ENCODE peak calls at places on chromosomes 6 and 20, in five cellular contexts. One of them, this sample, is unnamed.
A peak's percentile ranks its signal among the peaks of the same experiment; 100 is the strongest.

GRCh38 chr20:50321797-50322480 is 131.3 kb downstream of the CEBPB start:
- DNase-seq in choroid plexus epithelial cell: peak; percentile 70
- DNase-seq in effector CD4-positive, alpha-beta T cell: no peak
- DNase-seq in BE2C: no peak
- DNase-seq in activated CD4-positive, alpha-beta memory T cell treated with anti-CD3 and anti-CD28 coated beads for 36 hours: no peak
- DNase-seq in this sample: no peak

GRCh38 chr6:12534454-12534853 is 182.1 kb upstream of the PHACTR1 start:
- DNase-seq in choroid plexus epithelial cell: no peak
- DNase-seq in effector CD4-positive, alpha-beta T cell: no peak
- DNase-seq in BE2C: no peak
- DNase-seq in activated CD4-positive, alpha-beta memory T cell treated with anti-CD3 and anti-CD28 coated beads for 36 hours: no peak
- DNase-seq in this sample: no peak

GRCh38 chr6:10407018-10407673 is 7.7 kb downstream of the TFAP2A start:
- DNase-seq in choroid plexus epithelial cell: no peak
- DNase-seq in effector CD4-positive, alpha-beta T cell: no peak
- DNase-seq in BE2C: no peak
- DNase-seq in activated CD4-positive, alpha-beta memory T cell treated with anti-CD3 and anti-CD28 coated beads for 36 hours: no peak
- DNase-seq in this sample: no peak

GRCh38 chr6:37011656-37012378 is 6.4 kb downstream of the FGD2 start:
- DNase-seq in choroid plexus epithelial cell: peak; percentile 94
- DNase-seq in effector CD4-positive, alpha-beta T cell: no peak
- DNase-seq in BE2C: no peak
- DNase-seq in activated CD4-positive, alpha-beta memory T cell treated with anti-CD3 and anti-CD28 coated beads for 36 hours: no peak
- DNase-seq in this sample: no peak

GRCh38 chr20:34260208-34260942 is 19.2 kb downstream of the ASIP start:
- DNase-seq in choroid plexus epithelial cell: no peak
- DNase-seq in effector CD4-positive, alpha-beta T cell: no peak
- DNase-seq in BE2C: no peak
- DNase-seq in activated CD4-positive, alpha-beta memory T cell treated with anti-CD3 and anti-CD28 coated beads for 36 hours: no peak
- DNase-seq in this sample: no peak

GRCh38 chr6:46651006-46651405 is 1.6 kb downstream of the CYP39A1 start:
- DNase-seq in choroid plexus epithelial cell: peak; percentile 5
- DNase-seq in effector CD4-positive, alpha-beta T cell: no peak
- DNase-seq in BE2C: no peak
- DNase-seq in activated CD4-positive, alpha-beta memory T cell treated with anti-CD3 and anti-CD28 coated beads for 36 hours: no peak
- DNase-seq in this sample: no peak

GRCh38 chr6:35302604-35303218 is 5.1 kb downstream of the DEF6 start:
- DNase-seq in choroid plexus epithelial cell: peak; percentile 35
- DNase-seq in effector CD4-positive, alpha-beta T cell: peak; percentile 80
- DNase-seq in BE2C: no peak
- DNase-seq in activated CD4-positive, alpha-beta memory T cell treated with anti-CD3 and anti-CD28 coated beads for 36 hours: peak; percentile 96
- DNase-seq in this sample: peak; percentile 79

GRCh38 chr20:57560554-57561355 is at the start of gene PCK1:
- DNase-seq in choroid plexus epithelial cell: peak; percentile 46
- DNase-seq in effector CD4-positive, alpha-beta T cell: no peak
- DNase-seq in BE2C: peak; percentile 46
- DNase-seq in activated CD4-positive, alpha-beta memory T cell treated with anti-CD3 and anti-CD28 coated beads for 36 hours: no peak
- DNase-seq in this sample: no peak

GRCh38 chr20:54048489-54048888 is 21.9 kb downstream of the BCAS1 start:
- DNase-seq in choroid plexus epithelial cell: no peak
- DNase-seq in effector CD4-positive, alpha-beta T cell: no peak
- DNase-seq in BE2C: no peak
- DNase-seq in activated CD4-positive, alpha-beta memory T cell treated with anti-CD3 and anti-CD28 coated beads for 36 hours: no peak
- DNase-seq in this sample: no peak

GRCh38 chr20:46210672-46211330 is 92.7 kb downstream of the CD40 start:
- DNase-seq in choroid plexus epithelial cell: no peak
- DNase-seq in effector CD4-positive, alpha-beta T cell: no peak
- DNase-seq in BE2C: no peak
- DNase-seq in activated CD4-positive, alpha-beta memory T cell treated with anti-CD3 and anti-CD28 coated beads for 36 hours: no peak
- DNase-seq in this sample: no peak

GRCh38 chr6:137904822-137905617 is 38.0 kb downstream of the TNFAIP3 start:
- DNase-seq in choroid plexus epithelial cell: peak; percentile 36
- DNase-seq in effector CD4-positive, alpha-beta T cell: peak; percentile 20
- DNase-seq in BE2C: no peak
- DNase-seq in activated CD4-positive, alpha-beta memory T cell treated with anti-CD3 and anti-CD28 coated beads for 36 hours: peak; percentile 95
- DNase-seq in this sample: no peak

GRCh38 chr6:1316482-1317220 is 4.8 kb downstream of the FOXQ1 start:
- DNase-seq in choroid plexus epithelial cell: no peak
- DNase-seq in effector CD4-positive, alpha-beta T cell: no peak
- DNase-seq in BE2C: peak; percentile 31
- DNase-seq in activated CD4-positive, alpha-beta memory T cell treated with anti-CD3 and anti-CD28 coated beads for 36 hours: no peak
- DNase-seq in this sample: no peak

GRCh38 chr20:51277961-51278360 is 255.1 kb upstream of the KCNG1 start:
- DNase-seq in choroid plexus epithelial cell: no peak
- DNase-seq in effector CD4-positive, alpha-beta T cell: no peak
- DNase-seq in BE2C: no peak
- DNase-seq in activated CD4-positive, alpha-beta memory T cell treated with anti-CD3 and anti-CD28 coated beads for 36 hours: no peak
- DNase-seq in this sample: no peak

GRCh38 chr6:80886475-80886874 is 780.0 kb downstream of the BCKDHB start:
- DNase-seq in choroid plexus epithelial cell: no peak
- DNase-seq in effector CD4-positive, alpha-beta T cell: no peak
- DNase-seq in BE2C: no peak
- DNase-seq in activated CD4-positive, alpha-beta memory T cell treated with anti-CD3 and anti-CD28 coated beads for 36 hours: no peak
- DNase-seq in this sample: no peak

GRCh38 chr6:42099340-42100028 is 42.9 kb downstream of the C6orf132 start:
- DNase-seq in choroid plexus epithelial cell: peak; percentile 78
- DNase-seq in effector CD4-positive, alpha-beta T cell: no peak
- DNase-seq in BE2C: no peak
- DNase-seq in activated CD4-positive, alpha-beta memory T cell treated with anti-CD3 and anti-CD28 coated beads for 36 hours: peak; percentile 70
- DNase-seq in this sample: no peak

GRCh38 chr20:4064118-4064962 is 49.0 kb upstream of the RNF24 start:
- DNase-seq in choroid plexus epithelial cell: peak; percentile 91
- DNase-seq in effector CD4-positive, alpha-beta T cell: no peak
- DNase-seq in BE2C: peak; percentile 72
- DNase-seq in activated CD4-positive, alpha-beta memory T cell treated with anti-CD3 and anti-CD28 coated beads for 36 hours: no peak
- DNase-seq in this sample: no peak

GRCh38 chr20:49729780-49730179 is 16.1 kb upstream of the B4GALT5 start:
- DNase-seq in choroid plexus epithelial cell: peak; percentile 34
- DNase-seq in effector CD4-positive, alpha-beta T cell: no peak
- DNase-seq in BE2C: no peak
- DNase-seq in activated CD4-positive, alpha-beta memory T cell treated with anti-CD3 and anti-CD28 coated beads for 36 hours: no peak
- DNase-seq in this sample: no peak

GRCh38 chr6:2085657-2086056 is 159.7 kb downstream of the GMDS start:
- DNase-seq in choroid plexus epithelial cell: no peak
- DNase-seq in effector CD4-positive, alpha-beta T cell: no peak
- DNase-seq in BE2C: no peak
- DNase-seq in activated CD4-positive, alpha-beta memory T cell treated with anti-CD3 and anti-CD28 coated beads for 36 hours: no peak
- DNase-seq in this sample: no peak

GRCh38 chr6:111253999-111254778 is 166.9 kb downstream of the SLC16A10 start:
- DNase-seq in choroid plexus epithelial cell: no peak
- DNase-seq in effector CD4-positive, alpha-beta T cell: no peak
- DNase-seq in BE2C: no peak
- DNase-seq in activated CD4-positive, alpha-beta memory T cell treated with anti-CD3 and anti-CD28 coated beads for 36 hours: no peak
- DNase-seq in this sample: no peak

GRCh38 chr6:3061501-3061941 is 6.8 kb upstream of the RIPK1 start:
- DNase-seq in choroid plexus epithelial cell: peak; percentile 88
- DNase-seq in effector CD4-positive, alpha-beta T cell: no peak
- DNase-seq in BE2C: no peak
- DNase-seq in activated CD4-positive, alpha-beta memory T cell treated with anti-CD3 and anti-CD28 coated beads for 36 hours: peak; percentile 44
- DNase-seq in this sample: no peak

GRCh38 chr6:40743690-40744446 is 156.7 kb upstream of the LRFN2 start:
- DNase-seq in choroid plexus epithelial cell: no peak
- DNase-seq in effector CD4-positive, alpha-beta T cell: no peak
- DNase-seq in BE2C: no peak
- DNase-seq in activated CD4-positive, alpha-beta memory T cell treated with anti-CD3 and anti-CD28 coated beads for 36 hours: no peak
- DNase-seq in this sample: no peak

GRCh38 chr6:117536317-117536716 is 53.8 kb downstream of the DCBLD1 start:
- DNase-seq in choroid plexus epithelial cell: peak; percentile 82
- DNase-seq in effector CD4-positive, alpha-beta T cell: no peak
- DNase-seq in BE2C: no peak
- DNase-seq in activated CD4-positive, alpha-beta memory T cell treated with anti-CD3 and anti-CD28 coated beads for 36 hours: no peak
- DNase-seq in this sample: no peak

GRCh38 chr20:2834401-2834800 is 6.1 kb downstream of the PCED1A start:
- DNase-seq in choroid plexus epithelial cell: no peak
- DNase-seq in effector CD4-positive, alpha-beta T cell: no peak
- DNase-seq in BE2C: no peak
- DNase-seq in activated CD4-positive, alpha-beta memory T cell treated with anti-CD3 and anti-CD28 coated beads for 36 hours: no peak
- DNase-seq in this sample: no peak

GRCh38 chr20:4159765-4160490 is 144.6 kb upstream of the RNF24 start:
- DNase-seq in choroid plexus epithelial cell: no peak
- DNase-seq in effector CD4-positive, alpha-beta T cell: no peak
- DNase-seq in BE2C: no peak
- DNase-seq in activated CD4-positive, alpha-beta memory T cell treated with anti-CD3 and anti-CD28 coated beads for 36 hours: no peak
- DNase-seq in this sample: no peak

GRCh38 chr20:41317536-41318270 is at the start of gene ZHX3:
- DNase-seq in choroid plexus epithelial cell: peak; percentile 98
- DNase-seq in effector CD4-positive, alpha-beta T cell: peak; percentile 90
- DNase-seq in BE2C: peak; percentile 99
- DNase-seq in activated CD4-positive, alpha-beta memory T cell treated with anti-CD3 and anti-CD28 coated beads for 36 hours: peak; percentile 97
- DNase-seq in this sample: peak; percentile 93

GRCh38 chr6:44076366-44077200 is 50.7 kb downstream of the MRPL14 start:
- DNase-seq in choroid plexus epithelial cell: no peak
- DNase-seq in effector CD4-positive, alpha-beta T cell: no peak
- DNase-seq in BE2C: peak; percentile 79
- DNase-seq in activated CD4-positive, alpha-beta memory T cell treated with anti-CD3 and anti-CD28 coated beads for 36 hours: no peak
- DNase-seq in this sample: no peak

GRCh38 chr6:31740397-31741223 is 805 bp downstream of the MSH5 start:
- DNase-seq in choroid plexus epithelial cell: no peak
- DNase-seq in effector CD4-positive, alpha-beta T cell: no peak
- DNase-seq in BE2C: no peak
- DNase-seq in activated CD4-positive, alpha-beta memory T cell treated with anti-CD3 and anti-CD28 coated beads for 36 hours: peak; percentile 56
- DNase-seq in this sample: no peak

GRCh38 chr6:170473226-170473789 is 79.8 kb downstream of the PSMB1 start:
- DNase-seq in choroid plexus epithelial cell: peak; percentile 15
- DNase-seq in effector CD4-positive, alpha-beta T cell: no peak
- DNase-seq in BE2C: no peak
- DNase-seq in activated CD4-positive, alpha-beta memory T cell treated with anti-CD3 and anti-CD28 coated beads for 36 hours: no peak
- DNase-seq in this sample: no peak

GRCh38 chr6:23505021-23505420 is 621.0 kb upstream of the NRSN1 start:
- DNase-seq in choroid plexus epithelial cell: peak; percentile 28
- DNase-seq in effector CD4-positive, alpha-beta T cell: no peak
- DNase-seq in BE2C: no peak
- DNase-seq in activated CD4-positive, alpha-beta memory T cell treated with anti-CD3 and anti-CD28 coated beads for 36 hours: no peak
- DNase-seq in this sample: no peak

GRCh38 chr20:38201356-38201755 is 36.3 kb upstream of the TGM2 start:
- DNase-seq in choroid plexus epithelial cell: peak; percentile 83
- DNase-seq in effector CD4-positive, alpha-beta T cell: no peak
- DNase-seq in BE2C: peak; percentile 76
- DNase-seq in activated CD4-positive, alpha-beta memory T cell treated with anti-CD3 and anti-CD28 coated beads for 36 hours: no peak
- DNase-seq in this sample: no peak

GRCh38 chr6:94323853-94324252 is 904.5 kb upstream of the EPHA7 start:
- DNase-seq in choroid plexus epithelial cell: peak; percentile 17
- DNase-seq in effector CD4-positive, alpha-beta T cell: no peak
- DNase-seq in BE2C: peak; percentile 8
- DNase-seq in activated CD4-positive, alpha-beta memory T cell treated with anti-CD3 and anti-CD28 coated beads for 36 hours: no peak
- DNase-seq in this sample: no peak

GRCh38 chr20:25623225-25623735 is 534 bp downstream of the NANP start:
- DNase-seq in choroid plexus epithelial cell: peak; percentile 34
- DNase-seq in effector CD4-positive, alpha-beta T cell: peak; percentile 2
- DNase-seq in BE2C: peak; percentile 46
- DNase-seq in activated CD4-positive, alpha-beta memory T cell treated with anti-CD3 and anti-CD28 coated beads for 36 hours: peak; percentile 48
- DNase-seq in this sample: no peak

GRCh38 chr6:107786709-107787588 is 37.2 kb downstream of the SCML4 start:
- DNase-seq in choroid plexus epithelial cell: no peak
- DNase-seq in effector CD4-positive, alpha-beta T cell: no peak
- DNase-seq in BE2C: no peak
- DNase-seq in activated CD4-positive, alpha-beta memory T cell treated with anti-CD3 and anti-CD28 coated beads for 36 hours: peak; percentile 51
- DNase-seq in this sample: peak; percentile 38

GRCh38 chr6:142819603-142820335 is 125.2 kb downstream of the HIVEP2 start:
- DNase-seq in choroid plexus epithelial cell: peak; percentile 68
- DNase-seq in effector CD4-positive, alpha-beta T cell: peak; percentile 29
- DNase-seq in BE2C: no peak
- DNase-seq in activated CD4-positive, alpha-beta memory T cell treated with anti-CD3 and anti-CD28 coated beads for 36 hours: peak; percentile 63
- DNase-seq in this sample: no peak

GRCh38 chr6:89525786-89526562 is 93.0 kb downstream of the ANKRD6 start:
- DNase-seq in choroid plexus epithelial cell: no peak
- DNase-seq in effector CD4-positive, alpha-beta T cell: no peak
- DNase-seq in BE2C: no peak
- DNase-seq in activated CD4-positive, alpha-beta memory T cell treated with anti-CD3 and anti-CD28 coated beads for 36 hours: no peak
- DNase-seq in this sample: no peak

GRCh38 chr20:50469324-50469723 is 40.9 kb upstream of the PTPN1 start:
- DNase-seq in choroid plexus epithelial cell: no peak
- DNase-seq in effector CD4-positive, alpha-beta T cell: no peak
- DNase-seq in BE2C: no peak
- DNase-seq in activated CD4-positive, alpha-beta memory T cell treated with anti-CD3 and anti-CD28 coated beads for 36 hours: no peak
- DNase-seq in this sample: no peak

GRCh38 chr20:59813948-59814834 is 119.2 kb downstream of the SYCP2 start:
- DNase-seq in choroid plexus epithelial cell: no peak
- DNase-seq in effector CD4-positive, alpha-beta T cell: no peak
- DNase-seq in BE2C: no peak
- DNase-seq in activated CD4-positive, alpha-beta memory T cell treated with anti-CD3 and anti-CD28 coated beads for 36 hours: no peak
- DNase-seq in this sample: no peak

GRCh38 chr20:38168791-38169589 is 3.9 kb upstream of the TGM2 start:
- DNase-seq in choroid plexus epithelial cell: no peak
- DNase-seq in effector CD4-positive, alpha-beta T cell: no peak
- DNase-seq in BE2C: no peak
- DNase-seq in activated CD4-positive, alpha-beta memory T cell treated with anti-CD3 and anti-CD28 coated beads for 36 hours: no peak
- DNase-seq in this sample: no peak